ENCODE peak calls at places on chromosomes 16 and 17, in four cellular contexts. One of them, this sample, is unnamed.

GRCh38 chr17:6779411-6779810 is 3.4 kb downstream of the FBXO39 start:
- DNase-seq in neural progenitor cell: no peak
- DNase-seq in IMR-90: no peak
- DNase-seq in OCI-LY7: no peak
- DNase-seq in this sample: no peak

GRCh38 chr17:17778308-17779014 is 58.3 kb downstream of the SREBF1 start:
- DNase-seq in neural progenitor cell: no peak
- DNase-seq in IMR-90: peak; percentile 81
- DNase-seq in OCI-LY7: no peak
- DNase-seq in this sample: no peak

GRCh38 chr16:31360296-31360695 is 5.3 kb downstream of the ITGAX start:
- DNase-seq in neural progenitor cell: no peak
- DNase-seq in IMR-90: no peak
- DNase-seq in OCI-LY7: no peak
- DNase-seq in this sample: no peak

GRCh38 chr17:16997514-16998429 is 25.9 kb upstream of the TNFRSF13B start:
- DNase-seq in neural progenitor cell: no peak
- DNase-seq in IMR-90: no peak
- DNase-seq in OCI-LY7: peak; percentile 29
- DNase-seq in this sample: no peak

GRCh38 chr17:4236456-4236855 is 27.3 kb downstream of the ANKFY1 start:
- DNase-seq in neural progenitor cell: no peak
- DNase-seq in IMR-90: peak; percentile 52
- DNase-seq in OCI-LY7: no peak
- DNase-seq in this sample: no peak

GRCh38 chr17:47897561-47897960 is 1.5 kb downstream of the SP2 start:
- DNase-seq in neural progenitor cell: no peak
- DNase-seq in IMR-90: no peak
- DNase-seq in OCI-LY7: no peak
- DNase-seq in this sample: no peak

GRCh38 chr17:28916302-28916934 is 13.5 kb upstream of the DHRS13 start:
- DNase-seq in neural progenitor cell: peak; percentile 58
- DNase-seq in IMR-90: peak; percentile 43
- DNase-seq in OCI-LY7: peak; percentile 62
- DNase-seq in this sample: peak; percentile 71

GRCh38 chr17:19876524-19877161 is 8.9 kb upstream of the ULK2 start:
- DNase-seq in neural progenitor cell: no peak
- DNase-seq in IMR-90: no peak
- DNase-seq in OCI-LY7: no peak
- DNase-seq in this sample: no peak

GRCh38 chr16:31711344-31711845 is 162.2 kb upstream of the ZNF267 start:
- DNase-seq in neural progenitor cell: no peak
- DNase-seq in IMR-90: no peak
- DNase-seq in OCI-LY7: no peak
- DNase-seq in this sample: peak; percentile 24

GRCh38 chr17:31416503-31416923 is 25.0 kb downstream of the RAB11FIP4 start:
- DNase-seq in neural progenitor cell: peak; percentile 72
- DNase-seq in IMR-90: peak; percentile 6
- DNase-seq in OCI-LY7: no peak
- DNase-seq in this sample: no peak

GRCh38 chr16:68074850-68075249 is 10.3 kb upstream of the NFATC3 start:
- DNase-seq in neural progenitor cell: no peak
- DNase-seq in IMR-90: no peak
- DNase-seq in OCI-LY7: peak; percentile 99
- DNase-seq in this sample: no peak

GRCh38 chr17:49209061-49209571 is 1.3 kb downstream of the GNGT2 start:
- DNase-seq in neural progenitor cell: no peak
- DNase-seq in IMR-90: no peak
- DNase-seq in OCI-LY7: no peak
- DNase-seq in this sample: no peak

GRCh38 chr17:29014716-29015115 is 8.9 kb upstream of the SEZ6 start:
- DNase-seq in neural progenitor cell: no peak
- DNase-seq in IMR-90: no peak
- DNase-seq in OCI-LY7: no peak
- DNase-seq in this sample: no peak

GRCh38 chr16:10787304-10787703 is 31.3 kb downstream of the TVP23A start:
- DNase-seq in neural progenitor cell: peak; percentile 90
- DNase-seq in IMR-90: no peak
- DNase-seq in OCI-LY7: peak; percentile 77
- DNase-seq in this sample: no peak

GRCh38 chr17:7262192-7263070 is at the start of gene CLDN7:
- DNase-seq in neural progenitor cell: peak; percentile 37
- DNase-seq in IMR-90: no peak
- DNase-seq in OCI-LY7: no peak
- DNase-seq in this sample: peak; percentile 98

GRCh38 chr16:27232061-27232841 is 28.9 kb downstream of the KDM8 start:
- DNase-seq in neural progenitor cell: no peak
- DNase-seq in IMR-90: no peak
- DNase-seq in OCI-LY7: peak; percentile 90
- DNase-seq in this sample: no peak

GRCh38 chr16:85728879-85729278 is 22.0 kb downstream of the C16orf74 start:
- DNase-seq in neural progenitor cell: peak; percentile 48
- DNase-seq in IMR-90: no peak
- DNase-seq in OCI-LY7: no peak
- DNase-seq in this sample: peak; percentile 80

GRCh38 chr17:28839221-28839620 is 3.4 kb downstream of the FAM222B start:
- DNase-seq in neural progenitor cell: no peak
- DNase-seq in IMR-90: no peak
- DNase-seq in OCI-LY7: no peak
- DNase-seq in this sample: no peak

GRCh38 chr16:54651440-54651839 is 279.2 kb upstream of the IRX5 start:
- DNase-seq in neural progenitor cell: peak; percentile 93
- DNase-seq in IMR-90: no peak
- DNase-seq in OCI-LY7: no peak
- DNase-seq in this sample: peak; percentile 93

GRCh38 chr16:80526418-80527061 is 14.3 kb upstream of the DYNLRB2 start:
- DNase-seq in neural progenitor cell: peak; percentile 78
- DNase-seq in IMR-90: peak; percentile 55
- DNase-seq in OCI-LY7: peak; percentile 64
- DNase-seq in this sample: peak; percentile 82

DNA sequence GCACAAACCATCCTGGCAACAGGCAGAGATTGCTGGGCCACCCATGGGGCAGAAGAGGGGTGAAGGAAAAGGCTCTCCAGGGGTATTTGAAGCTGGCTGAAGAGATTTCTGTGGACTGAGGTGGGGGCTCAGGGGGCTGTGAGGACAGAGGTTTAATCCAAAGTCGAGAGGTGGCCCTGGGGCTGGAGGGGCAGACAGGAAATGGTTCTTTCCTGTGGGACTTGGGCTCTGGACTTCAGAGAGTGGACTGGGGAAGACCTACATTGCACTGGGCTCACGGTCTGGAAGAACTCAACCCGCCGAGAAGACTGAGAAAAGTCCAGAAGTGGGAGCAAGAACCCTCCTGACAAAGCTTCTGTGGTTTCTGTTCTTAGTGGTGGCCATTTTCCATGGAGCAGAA is 2.9 kb downstream of the CCDC42 start:
- DNase-seq in neural progenitor cell: no peak
- DNase-seq in IMR-90: no peak
- DNase-seq in OCI-LY7: no peak
- DNase-seq in this sample: no peak
- H3K4me2 ChIP-seq in neural progenitor cell: no peak overlapping the region
- H3K4me2 ChIP-seq in IMR-90: no peak overlapping the region
- H3K4me2 ChIP-seq in OCI-LY7: no peak overlapping the region
- H3K4me2 ChIP-seq in this sample: no peak overlapping the region

GRCh38 chr17:74635418-74635817 is 11.9 kb upstream of the CD300E start:
- DNase-seq in neural progenitor cell: peak; percentile 66
- DNase-seq in IMR-90: no peak
- DNase-seq in OCI-LY7: no peak
- DNase-seq in this sample: peak; percentile 55
- H3K4me2 ChIP-seq in neural progenitor cell: peak overlapping the region; percentile 64
- H3K4me2 ChIP-seq in IMR-90: no peak overlapping the region
- H3K4me2 ChIP-seq in OCI-LY7: no peak overlapping the region
- H3K4me2 ChIP-seq in this sample: peak overlapping the region; percentile 29

DNA sequence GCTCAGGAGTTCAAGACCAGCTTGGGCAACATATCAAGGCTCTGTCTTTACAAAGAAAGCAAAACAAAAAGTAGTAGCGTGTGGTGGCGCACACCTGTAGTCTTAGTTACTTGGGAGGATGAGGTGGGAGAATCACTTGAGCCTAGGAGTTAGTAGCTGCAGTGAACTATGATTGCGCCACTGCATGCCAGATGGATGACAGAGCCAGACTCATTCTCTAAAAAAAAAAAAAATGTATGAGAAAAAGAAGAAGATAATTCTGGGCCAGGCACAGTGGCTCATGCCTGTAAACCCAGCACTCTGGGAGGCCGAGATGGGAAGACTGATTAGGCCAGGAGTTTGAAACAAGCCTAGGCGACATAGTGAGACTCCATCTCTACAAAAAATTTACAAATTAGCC is 28.5 kb downstream of the STAT5B start:
- DNase-seq in neural progenitor cell: no peak
- DNase-seq in IMR-90: peak; percentile 81
- DNase-seq in OCI-LY7: no peak
- DNase-seq in this sample: no peak
- H3K4me2 ChIP-seq in neural progenitor cell: no peak overlapping the region
- H3K4me2 ChIP-seq in IMR-90: peak overlapping the region; percentile 1
- H3K4me2 ChIP-seq in OCI-LY7: peak overlapping the region; percentile 63
- H3K4me2 ChIP-seq in this sample: no peak overlapping the region

GRCh38 chr16:90032664-90033346 is 13.5 kb upstream of the DBNDD1 start:
- DNase-seq in neural progenitor cell: no peak
- DNase-seq in IMR-90: peak; percentile 65
- DNase-seq in OCI-LY7: no peak
- DNase-seq in this sample: no peak

GRCh38 chr16:90031931-90032663 is 12.8 kb upstream of the DBNDD1 start:
- DNase-seq in neural progenitor cell: no peak
- DNase-seq in IMR-90: peak; percentile 48
- DNase-seq in OCI-LY7: no peak
- DNase-seq in this sample: no peak

GRCh38 chr16:90035902-90036301 is 16.6 kb upstream of the DBNDD1 start:
- DNase-seq in neural progenitor cell: no peak
- DNase-seq in IMR-90: no peak
- DNase-seq in OCI-LY7: no peak
- DNase-seq in this sample: peak; percentile 37

GRCh38 chr16:90037202-90037765 is 18.0 kb upstream of the DBNDD1 start:
- DNase-seq in neural progenitor cell: no peak
- DNase-seq in IMR-90: no peak
- DNase-seq in OCI-LY7: no peak
- DNase-seq in this sample: no peak

DNA sequence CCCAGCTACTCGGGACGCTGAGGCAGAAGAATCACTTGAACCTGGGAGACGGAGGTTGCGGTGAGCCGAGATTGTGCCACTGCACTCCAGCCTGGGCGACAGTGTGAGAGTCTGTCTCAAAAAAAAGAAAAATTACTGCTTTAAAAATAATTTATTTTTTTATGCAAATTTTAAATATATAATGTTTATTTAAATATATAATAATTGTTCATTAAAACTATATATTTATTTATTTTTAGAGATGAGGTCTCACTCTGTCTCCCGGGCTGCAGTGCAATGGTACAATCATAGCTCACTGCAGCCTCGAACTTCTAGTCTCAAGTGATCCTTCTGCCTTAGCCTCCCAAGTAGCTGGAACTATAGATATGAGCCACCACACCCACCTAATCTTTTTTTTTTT is 15.2 kb upstream of the DBNDD1 start:
- DNase-seq in neural progenitor cell: no peak
- DNase-seq in IMR-90: no peak
- DNase-seq in OCI-LY7: no peak
- DNase-seq in this sample: no peak
- H3K4me2 ChIP-seq in neural progenitor cell: no peak overlapping the region
- H3K4me2 ChIP-seq in IMR-90: no peak overlapping the region
- H3K4me2 ChIP-seq in OCI-LY7: no peak overlapping the region
- H3K4me2 ChIP-seq in this sample: no peak overlapping the region

DNA sequence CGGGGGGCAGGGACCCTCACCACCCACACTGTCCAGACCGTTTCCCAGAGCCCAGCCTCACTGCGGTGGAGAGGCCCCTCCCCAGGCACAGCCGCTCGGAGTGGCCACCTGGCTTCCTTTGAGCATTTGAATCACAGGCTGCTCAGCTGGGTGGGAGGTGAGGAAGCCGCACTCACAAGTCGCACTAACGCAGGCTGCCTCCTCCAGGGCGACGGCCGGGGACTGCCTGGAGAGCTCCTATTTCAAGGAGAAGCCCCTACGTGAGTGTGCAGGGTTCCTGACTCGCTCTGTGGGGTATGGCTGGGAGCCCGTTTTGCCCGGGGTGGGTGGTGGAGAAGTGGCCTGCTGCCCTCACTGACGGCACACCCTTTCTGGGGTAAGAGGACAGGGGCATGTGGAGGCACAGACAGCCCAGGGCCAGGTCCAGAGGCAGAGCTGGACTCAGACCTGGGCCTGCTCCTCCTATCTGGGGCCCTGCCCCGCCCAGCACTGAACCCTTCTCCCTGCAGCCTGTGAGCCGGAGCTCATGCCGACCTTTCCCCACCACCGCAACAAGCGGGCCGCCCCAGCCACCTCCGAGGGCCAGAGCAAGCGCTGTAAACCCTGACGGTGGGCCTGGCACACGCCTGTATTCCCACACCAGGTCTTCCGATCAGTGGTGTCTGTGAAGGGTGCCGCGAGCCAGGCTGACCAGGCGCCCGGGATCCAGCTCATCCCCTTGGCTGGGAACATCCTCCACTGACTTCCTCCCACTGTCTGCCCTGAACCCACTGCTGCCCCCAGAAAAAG is 6.2 kb downstream of the SPATA2L start:
- DNase-seq in neural progenitor cell: no peak
- DNase-seq in IMR-90: no peak
- DNase-seq in OCI-LY7: no peak
- DNase-seq in this sample: no peak
- H3K4me2 ChIP-seq in neural progenitor cell: no peak overlapping the region
- H3K4me2 ChIP-seq in IMR-90: no peak overlapping the region
- H3K4me2 ChIP-seq in OCI-LY7: no peak overlapping the region
- H3K4me2 ChIP-seq in this sample: no peak overlapping the region

DNA sequence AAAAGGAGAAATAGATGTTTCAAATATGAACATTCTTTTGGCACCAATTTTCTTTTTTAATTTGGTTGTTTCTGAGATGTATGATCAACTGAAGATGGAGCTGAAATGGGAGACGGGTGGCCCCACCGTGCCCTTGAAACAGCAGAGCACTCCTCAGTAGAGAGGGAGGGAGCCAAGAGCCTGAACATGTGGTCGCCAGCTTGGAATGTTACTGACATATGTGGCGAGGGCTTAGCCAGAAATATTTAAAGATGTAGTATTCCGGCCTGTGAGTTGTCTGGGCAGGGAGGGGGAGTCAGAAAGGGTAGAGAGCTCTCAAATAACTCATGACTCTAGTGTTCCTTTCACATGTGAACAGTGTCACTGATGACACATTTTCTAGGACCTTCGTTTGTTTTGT is 13.3 kb upstream of the MRC2 start:
- DNase-seq in neural progenitor cell: no peak
- DNase-seq in IMR-90: peak; percentile 92
- DNase-seq in OCI-LY7: no peak
- DNase-seq in this sample: no peak
- H3K4me2 ChIP-seq in neural progenitor cell: no peak overlapping the region
- H3K4me2 ChIP-seq in IMR-90: no peak overlapping the region
- H3K4me2 ChIP-seq in OCI-LY7: no peak overlapping the region
- H3K4me2 ChIP-seq in this sample: no peak overlapping the region

This sample was measured in GM23338.